ENCODE peak calls at places on chromosome 3, in eight cellular contexts. D is omental fat pad; A is left colon; M is GM12865; Q is activated CD4-positive, alpha-beta T cell treated with anti-CD3 and anti-CD28 coated beads, Interleukin-2, amount 50 U/mL, for 48 hours; V is amniotic stem cell; U is iPS-NIHi11; K is upper lobe of right lung. G is an unnamed sample.

GRCh38 chr3:101926594-101927105 is 77.3 kb downstream of the NFKBIZ start:
- DNase-seq in D (no peak), A (no peak), M (no peak), Q (no peak), V (no peak), U (no peak), K (no peak), G (no peak)

GRCh38 chr3:109025896-109026295 is 72.2 kb upstream of the GUCA1C start:
- DNase-seq in D (no peak), A (no peak), M (no peak), Q (no peak), V (no peak), U (no peak), K (no peak), G (no peak)

GRCh38 chr3:123586131-123586530 is 1.3 kb upstream of the HACD2 start:
- DNase-seq in D (no peak), A (peak), M (peak), Q (peak), V (no peak), U (peak), K (no peak), G (peak)

GRCh38 chr3:146491303-146491702 is 21.9 kb upstream of the PLSCR2 start:
- DNase-seq in D (no peak), A (no peak), M (no peak), Q (no peak), V (no peak), U (no peak), K (no peak), G (peak)

GRCh38 chr3:6785726-6786125 is 75.2 kb upstream of the GRM7 start:
- DNase-seq in D (no peak), A (no peak), M (no peak), Q (no peak), V (no peak), U (no peak), K (no peak), G (no peak)

GRCh38 chr3:147159141-147159540 is 247.2 kb downstream of the ZIC4 start:
- DNase-seq in D (no peak), A (no peak), M (no peak), Q (no peak), V (no peak), U (no peak), K (no peak), G (no peak)

GRCh38 chr3:141454906-141455602 is 31.8 kb upstream of the RASA2 start:
- DNase-seq in D (no peak), A (no peak), M (peak), Q (peak), V (peak), U (peak), K (no peak), G (peak)

GRCh38 chr3:30749230-30749629 is 142.8 kb downstream of the TGFBR2 start:
- DNase-seq in D (no peak), A (no peak), M (no peak), Q (no peak), V (no peak), U (no peak), K (no peak), G (peak)

GRCh38 chr3:142987080-142987700 is 14.2 kb upstream of the U2SURP start:
- DNase-seq in D (no peak), A (no peak), M (peak), Q (no peak), V (no peak), U (peak), K (no peak), G (peak)

GRCh38 chr3:183306798-183307671 is 54.0 kb downstream of the B3GNT5 start:
- DNase-seq in D (no peak), A (peak), M (peak), Q (peak), V (no peak), U (peak), K (peak), G (peak)

GRCh38 chr3:126124148-126124868 is 40.4 kb upstream of the SLC41A3 start:
- DNase-seq in D (no peak), A (peak), M (no peak), Q (no peak), V (no peak), U (peak), K (peak), G (no peak)

GRCh38 chr3:150324825-150325224 is 83.3 kb upstream of the TSC22D2 start:
- DNase-seq in D (no peak), A (no peak), M (no peak), Q (no peak), V (no peak), U (no peak), K (no peak), G (no peak)

GRCh38 chr3:194407423-194407822 is 8.4 kb upstream of the GP5 start:
- DNase-seq in D (no peak), A (no peak), M (no peak), Q (no peak), V (no peak), U (no peak), K (no peak), G (no peak)

GRCh38 chr3:46506526-46506925 is 8.8 kb downstream of the RTP3 start:
- DNase-seq in D (no peak), A (no peak), M (no peak), Q (no peak), V (no peak), U (no peak), K (no peak), G (no peak)

GRCh38 chr3:10524270-10524669 is 18.9 kb upstream of the ATP2B2 start:
- DNase-seq in D (no peak), A (no peak), M (no peak), Q (no peak), V (no peak), U (no peak), K (no peak), G (no peak)

GRCh38 chr3:72092778-72093177 is 307.8 kb upstream of the PROK2 start:
- DNase-seq in D (no peak), A (no peak), M (peak), Q (no peak), V (no peak), U (no peak), K (no peak), G (no peak)

GRCh38 chr3:28598165-28598564 is 249.5 kb upstream of the AZI2 start:
- DNase-seq in D (no peak), A (no peak), M (no peak), Q (no peak), V (no peak), U (no peak), K (no peak), G (no peak)

GRCh38 chr3:143895805-143896204 is 47.5 kb upstream of the SLC9A9 start:
- DNase-seq in D (no peak), A (no peak), M (peak), Q (no peak), V (no peak), U (no peak), K (no peak), G (no peak)

GRCh38 chr3:52546111-52546901 is 9.9 kb downstream of the UQCC5 start:
- DNase-seq in D (no peak), A (no peak), M (no peak), Q (no peak), V (no peak), U (no peak), K (no peak), G (no peak)

GRCh38 chr3:173501941-173502489 is 104.5 kb downstream of the NLGN1 start:
- DNase-seq in D (no peak), A (no peak), M (no peak), Q (no peak), V (no peak), U (no peak), K (no peak), G (no peak)

GRCh38 chr3:184821034-184821433 is 9.1 kb downstream of the VPS8 start:
- DNase-seq in D (no peak), A (no peak), M (no peak), Q (no peak), V (no peak), U (no peak), K (no peak), G (no peak)

GRCh38 chr3:67335813-67336212 is 318.6 kb downstream of the SUCLG2 start:
- DNase-seq in D (no peak), A (no peak), M (no peak), Q (no peak), V (no peak), U (peak), K (no peak), G (no peak)

GRCh38 chr3:57397175-57398026 is 104.9 kb upstream of the ASB14 start:
- DNase-seq in D (peak), A (peak), M (peak), Q (peak), V (no peak), U (peak), K (no peak), G (peak)

GRCh38 chr3:39106281-39107055 is 959 bp downstream of the GORASP1 start:
- DNase-seq in D (no peak), A (no peak), M (no peak), Q (peak), V (no peak), U (peak), K (no peak), G (no peak)

GRCh38 chr3:32310918-32311839 is 72.7 kb downstream of the CMTM8 start:
- DNase-seq in D (no peak), A (no peak), M (no peak), Q (no peak), V (no peak), U (no peak), K (no peak), G (no peak)

GRCh38 chr3:195895900-195896360 is 12.4 kb downstream of the TNK2 start:
- DNase-seq in D (no peak), A (peak), M (peak), Q (peak), V (no peak), U (peak), K (peak), G (peak)

GRCh38 chr3:189967254-189967865 is 153.3 kb downstream of the P3H2 start:
- DNase-seq in D (no peak), A (no peak), M (peak), Q (no peak), V (peak), U (peak), K (no peak), G (peak)